ENCODE peak calls at places on chromosomes 13 and 19, in seven cellular contexts. One of them, this sample, is unnamed.

GRCh38 chr13:59477011-59477410 is 686.7 kb downstream of the DIAPH3 start:
- DNase-seq in CD8-positive, alpha-beta T cell: no peak
- DNase-seq in cardiac fibroblast: no peak
- DNase-seq in coronary artery: no peak
- DNase-seq in body of pancreas: no peak
- DNase-seq in lower leg skin: no peak
- DNase-seq in heart right ventricle: no peak
- DNase-seq in this sample: peak

GRCh38 chr19:2495651-2496316 is 19.9 kb downstream of the GADD45B start:
- DNase-seq in CD8-positive, alpha-beta T cell: no peak
- DNase-seq in cardiac fibroblast: peak
- DNase-seq in coronary artery: no peak
- DNase-seq in body of pancreas: no peak
- DNase-seq in lower leg skin: no peak
- DNase-seq in heart right ventricle: peak
- DNase-seq in this sample: no peak

GRCh38 chr19:870963-871401 is 11.5 kb downstream of the CFD start:
- DNase-seq in CD8-positive, alpha-beta T cell: no peak
- DNase-seq in cardiac fibroblast: no peak
- DNase-seq in coronary artery: no peak
- DNase-seq in body of pancreas: no peak
- DNase-seq in lower leg skin: no peak
- DNase-seq in heart right ventricle: peak
- DNase-seq in this sample: no peak

GRCh38 chr19:17846146-17846545 is 1.6 kb downstream of the JAK3 start:
- DNase-seq in CD8-positive, alpha-beta T cell: peak
- DNase-seq in cardiac fibroblast: no peak
- DNase-seq in coronary artery: no peak
- DNase-seq in body of pancreas: no peak
- DNase-seq in lower leg skin: no peak
- DNase-seq in heart right ventricle: no peak
- DNase-seq in this sample: peak

GRCh38 chr13:114078501-114079451 is 53.6 kb downstream of the RASA3 start:
- DNase-seq in CD8-positive, alpha-beta T cell: no peak
- DNase-seq in cardiac fibroblast: peak
- DNase-seq in coronary artery: no peak
- DNase-seq in body of pancreas: peak
- DNase-seq in lower leg skin: no peak
- DNase-seq in heart right ventricle: no peak
- DNase-seq in this sample: no peak

GRCh38 chr13:113129480-113129879 is 6.9 kb downstream of the F10 start:
- DNase-seq in CD8-positive, alpha-beta T cell: no peak
- DNase-seq in cardiac fibroblast: no peak
- DNase-seq in coronary artery: peak
- DNase-seq in body of pancreas: no peak
- DNase-seq in lower leg skin: no peak
- DNase-seq in heart right ventricle: no peak
- DNase-seq in this sample: no peak

GRCh38 chr13:99354371-99354951 is 47.3 kb upstream of the GPR183 start:
- DNase-seq in CD8-positive, alpha-beta T cell: no peak
- DNase-seq in cardiac fibroblast: no peak
- DNase-seq in coronary artery: no peak
- DNase-seq in body of pancreas: no peak
- DNase-seq in lower leg skin: peak
- DNase-seq in heart right ventricle: no peak
- DNase-seq in this sample: peak

GRCh38 chr13:27508802-27509201 is 58.4 kb upstream of the MTIF3 start:
- DNase-seq in CD8-positive, alpha-beta T cell: no peak
- DNase-seq in cardiac fibroblast: no peak
- DNase-seq in coronary artery: no peak
- DNase-seq in body of pancreas: no peak
- DNase-seq in lower leg skin: no peak
- DNase-seq in heart right ventricle: no peak
- DNase-seq in this sample: no peak

GRCh38 chr13:113918981-113919646 is 54.8 kb downstream of the C13orf46 start:
- DNase-seq in CD8-positive, alpha-beta T cell: no peak
- DNase-seq in cardiac fibroblast: no peak
- DNase-seq in coronary artery: peak
- DNase-seq in body of pancreas: peak
- DNase-seq in lower leg skin: peak
- DNase-seq in heart right ventricle: no peak
- DNase-seq in this sample: no peak

GRCh38 chr13:24173775-24174174 is 13.3 kb downstream of the SPATA13 start:
- DNase-seq in CD8-positive, alpha-beta T cell: no peak
- DNase-seq in cardiac fibroblast: no peak
- DNase-seq in coronary artery: no peak
- DNase-seq in body of pancreas: no peak
- DNase-seq in lower leg skin: no peak
- DNase-seq in heart right ventricle: no peak
- DNase-seq in this sample: no peak

GRCh38 chr19:44745386-44745831 is 3.1 kb upstream of the BCL3 start:
- DNase-seq in CD8-positive, alpha-beta T cell: no peak
- DNase-seq in cardiac fibroblast: peak
- DNase-seq in coronary artery: no peak
- DNase-seq in body of pancreas: no peak
- DNase-seq in lower leg skin: peak
- DNase-seq in heart right ventricle: peak
- DNase-seq in this sample: no peak
- H3K4me3 ChIP-seq in CD8-positive, alpha-beta T cell: no peak
- H3K4me3 ChIP-seq in cardiac fibroblast: no peak
- H3K4me3 ChIP-seq in coronary artery: no peak
- H3K4me3 ChIP-seq in body of pancreas: no peak
- H3K4me3 ChIP-seq in lower leg skin: no peak
- H3K4me3 ChIP-seq in heart right ventricle: no peak
- H3K4me3 ChIP-seq in this sample: no peak

GRCh38 chr13:46994492-46994891 is 97.6 kb upstream of the HTR2A start:
- DNase-seq in CD8-positive, alpha-beta T cell: no peak
- DNase-seq in cardiac fibroblast: no peak
- DNase-seq in coronary artery: no peak
- DNase-seq in body of pancreas: no peak
- DNase-seq in lower leg skin: no peak
- DNase-seq in heart right ventricle: no peak
- DNase-seq in this sample: no peak

GRCh38 chr13:46995874-46996273 is 99.0 kb upstream of the HTR2A start:
- DNase-seq in CD8-positive, alpha-beta T cell: no peak
- DNase-seq in cardiac fibroblast: no peak
- DNase-seq in coronary artery: no peak
- DNase-seq in body of pancreas: no peak
- DNase-seq in lower leg skin: no peak
- DNase-seq in heart right ventricle: no peak
- DNase-seq in this sample: peak

GRCh38 chr13:46996316-46996715 is 99.5 kb upstream of the HTR2A start:
- DNase-seq in CD8-positive, alpha-beta T cell: no peak
- DNase-seq in cardiac fibroblast: no peak
- DNase-seq in coronary artery: no peak
- DNase-seq in body of pancreas: no peak
- DNase-seq in lower leg skin: no peak
- DNase-seq in heart right ventricle: no peak
- DNase-seq in this sample: peak

DNA sequence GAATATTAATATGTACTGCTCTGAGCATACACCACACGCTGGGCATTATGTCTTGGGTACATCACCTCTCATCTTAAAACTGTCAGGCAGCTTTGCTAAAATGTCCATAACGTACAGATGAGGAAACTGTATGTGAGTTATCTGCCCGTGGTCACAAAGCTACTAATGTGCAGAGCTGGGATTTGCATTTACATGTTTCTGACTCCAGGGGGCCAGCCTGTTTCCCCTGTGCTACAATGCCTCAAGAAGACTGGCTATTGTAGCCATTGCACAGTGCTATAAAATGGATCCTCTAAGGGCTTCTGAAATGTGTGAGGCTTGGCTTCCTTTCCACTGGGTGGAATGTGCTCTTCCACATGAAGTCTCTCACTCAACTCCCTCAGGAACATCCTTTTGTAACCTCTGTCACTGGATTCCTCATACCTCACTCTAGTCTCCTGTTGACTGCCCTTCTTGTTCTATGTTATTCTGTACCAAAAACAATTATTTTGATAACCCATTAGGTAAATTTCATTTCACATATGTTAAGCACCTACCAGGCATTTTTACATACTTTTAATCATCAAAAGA is 95.6 kb upstream of the HTR2A start:
- DNase-seq in CD8-positive, alpha-beta T cell: no peak
- DNase-seq in cardiac fibroblast: peak
- DNase-seq in coronary artery: no peak
- DNase-seq in body of pancreas: no peak
- DNase-seq in lower leg skin: no peak
- DNase-seq in heart right ventricle: no peak
- DNase-seq in this sample: peak
- TF ChIP-seq CTCF in CD8-positive, alpha-beta T cell: no peak
- TF ChIP-seq CTCF in cardiac fibroblast: peak
- TF ChIP-seq CTCF in coronary artery: no peak
- TF ChIP-seq CTCF in body of pancreas: no peak
- TF ChIP-seq CTCF in lower leg skin: no peak
- TF ChIP-seq CTCF in heart right ventricle: no peak
- TF ChIP-seq CTCF in this sample: peak

GRCh38 chr13:68051910-68052309 is 821.8 kb upstream of the PCDH9 start:
- DNase-seq in CD8-positive, alpha-beta T cell: no peak
- DNase-seq in cardiac fibroblast: no peak
- DNase-seq in coronary artery: no peak
- DNase-seq in body of pancreas: no peak
- DNase-seq in lower leg skin: no peak
- DNase-seq in heart right ventricle: no peak
- DNase-seq in this sample: no peak
- H3K4me3 ChIP-seq in CD8-positive, alpha-beta T cell: no peak
- H3K4me3 ChIP-seq in cardiac fibroblast: no peak
- H3K4me3 ChIP-seq in coronary artery: no peak
- H3K4me3 ChIP-seq in body of pancreas: no peak
- H3K4me3 ChIP-seq in lower leg skin: no peak
- H3K4me3 ChIP-seq in heart right ventricle: no peak
- H3K4me3 ChIP-seq in this sample: no peak

DNA sequence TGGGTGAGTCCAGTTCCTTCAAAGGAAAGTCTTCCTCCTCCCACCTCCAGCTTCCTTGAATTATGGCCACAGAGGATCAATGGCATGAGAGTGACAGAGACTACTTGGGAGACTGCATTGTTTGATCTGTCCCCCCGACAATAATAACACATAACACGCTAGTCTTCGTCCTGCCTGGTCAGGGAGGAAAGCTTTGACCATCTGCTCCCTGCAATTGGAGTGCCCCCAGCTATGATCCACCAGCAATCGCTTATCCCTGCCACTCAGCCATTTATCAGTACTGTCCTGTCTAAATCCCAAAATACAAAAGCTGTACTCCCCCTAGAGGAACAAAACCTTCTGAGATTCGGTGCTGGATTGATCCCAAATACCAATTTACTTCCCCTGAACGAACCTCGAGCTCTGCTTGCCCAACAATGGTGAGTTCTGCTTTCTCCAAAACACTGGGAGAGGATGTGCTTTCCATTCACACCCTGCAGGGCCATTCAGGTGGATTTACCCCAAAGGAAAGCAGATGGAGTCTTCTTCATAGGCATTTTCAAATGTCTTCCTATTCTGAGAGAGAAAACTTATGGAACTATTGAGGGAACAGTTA is 466.7 kb downstream of the TSHZ3 start:
- DNase-seq in CD8-positive, alpha-beta T cell: no peak
- DNase-seq in cardiac fibroblast: no peak
- DNase-seq in coronary artery: peak
- DNase-seq in body of pancreas: no peak
- DNase-seq in lower leg skin: no peak
- DNase-seq in heart right ventricle: no peak
- DNase-seq in this sample: no peak
- TF ChIP-seq CTCF in CD8-positive, alpha-beta T cell: no peak
- TF ChIP-seq CTCF in cardiac fibroblast: no peak
- TF ChIP-seq CTCF in coronary artery: no peak
- TF ChIP-seq CTCF in body of pancreas: no peak
- TF ChIP-seq CTCF in lower leg skin: no peak
- TF ChIP-seq CTCF in heart right ventricle: peak
- TF ChIP-seq CTCF in this sample: no peak

GRCh38 chr19:6833166-6833790 is 54.1 kb upstream of the ADGRE1 start:
- DNase-seq in CD8-positive, alpha-beta T cell: no peak
- DNase-seq in cardiac fibroblast: no peak
- DNase-seq in coronary artery: no peak
- DNase-seq in body of pancreas: no peak
- DNase-seq in lower leg skin: no peak
- DNase-seq in heart right ventricle: no peak
- DNase-seq in this sample: no peak

GRCh38 chr19:6834433-6834832 is 52.9 kb upstream of the ADGRE1 start:
- DNase-seq in CD8-positive, alpha-beta T cell: no peak
- DNase-seq in cardiac fibroblast: no peak
- DNase-seq in coronary artery: no peak
- DNase-seq in body of pancreas: no peak
- DNase-seq in lower leg skin: no peak
- DNase-seq in heart right ventricle: no peak
- DNase-seq in this sample: no peak

GRCh38 chr19:6835501-6835900 is 51.9 kb upstream of the ADGRE1 start:
- DNase-seq in CD8-positive, alpha-beta T cell: no peak
- DNase-seq in cardiac fibroblast: no peak
- DNase-seq in coronary artery: no peak
- DNase-seq in body of pancreas: no peak
- DNase-seq in lower leg skin: no peak
- DNase-seq in heart right ventricle: no peak
- DNase-seq in this sample: no peak

GRCh38 chr19:6838062-6838655 is 49.2 kb upstream of the ADGRE1 start:
- DNase-seq in CD8-positive, alpha-beta T cell: no peak
- DNase-seq in cardiac fibroblast: no peak
- DNase-seq in coronary artery: no peak
- DNase-seq in body of pancreas: no peak
- DNase-seq in lower leg skin: no peak
- DNase-seq in heart right ventricle: no peak
- DNase-seq in this sample: no peak

GRCh38 chr19:6837525-6837924 is 49.9 kb upstream of the ADGRE1 start:
- DNase-seq in CD8-positive, alpha-beta T cell: no peak
- DNase-seq in cardiac fibroblast: no peak
- DNase-seq in coronary artery: no peak
- DNase-seq in body of pancreas: no peak
- DNase-seq in lower leg skin: no peak
- DNase-seq in heart right ventricle: no peak
- DNase-seq in this sample: no peak
- H3K4me3 ChIP-seq in CD8-positive, alpha-beta T cell: no peak
- H3K4me3 ChIP-seq in cardiac fibroblast: no peak
- H3K4me3 ChIP-seq in coronary artery: no peak
- H3K4me3 ChIP-seq in body of pancreas: no peak
- H3K4me3 ChIP-seq in lower leg skin: no peak
- H3K4me3 ChIP-seq in heart right ventricle: no peak
- H3K4me3 ChIP-seq in this sample: no peak

GRCh38 chr13:95153647-95154405 is 147.4 kb downstream of the ABCC4 start:
- DNase-seq in CD8-positive, alpha-beta T cell: no peak
- DNase-seq in cardiac fibroblast: peak
- DNase-seq in coronary artery: no peak
- DNase-seq in body of pancreas: no peak
- DNase-seq in lower leg skin: no peak
- DNase-seq in heart right ventricle: no peak
- DNase-seq in this sample: no peak

GRCh38 chr13:95156208-95156607 is 145.0 kb downstream of the ABCC4 start:
- DNase-seq in CD8-positive, alpha-beta T cell: no peak
- DNase-seq in cardiac fibroblast: peak
- DNase-seq in coronary artery: no peak
- DNase-seq in body of pancreas: no peak
- DNase-seq in lower leg skin: no peak
- DNase-seq in heart right ventricle: no peak
- DNase-seq in this sample: no peak

GRCh38 chr13:95155504-95155903 is 145.7 kb downstream of the ABCC4 start:
- DNase-seq in CD8-positive, alpha-beta T cell: no peak
- DNase-seq in cardiac fibroblast: no peak
- DNase-seq in coronary artery: no peak
- DNase-seq in body of pancreas: no peak
- DNase-seq in lower leg skin: no peak
- DNase-seq in heart right ventricle: no peak
- DNase-seq in this sample: no peak

GRCh38 chr13:95154441-95154886 is 146.8 kb downstream of the ABCC4 start:
- DNase-seq in CD8-positive, alpha-beta T cell: no peak
- DNase-seq in cardiac fibroblast: peak
- DNase-seq in coronary artery: no peak
- DNase-seq in body of pancreas: no peak
- DNase-seq in lower leg skin: no peak
- DNase-seq in heart right ventricle: no peak
- DNase-seq in this sample: no peak

GRCh38 chr13:95155093-95155492 is 146.2 kb downstream of the ABCC4 start:
- DNase-seq in CD8-positive, alpha-beta T cell: no peak
- DNase-seq in cardiac fibroblast: peak
- DNase-seq in coronary artery: no peak
- DNase-seq in body of pancreas: no peak
- DNase-seq in lower leg skin: no peak
- DNase-seq in heart right ventricle: no peak
- DNase-seq in this sample: no peak
- TF ChIP-seq CTCF in CD8-positive, alpha-beta T cell: no peak
- TF ChIP-seq CTCF in cardiac fibroblast: no peak
- TF ChIP-seq CTCF in coronary artery: no peak
- TF ChIP-seq CTCF in body of pancreas: no peak
- TF ChIP-seq CTCF in lower leg skin: no peak
- TF ChIP-seq CTCF in heart right ventricle: no peak
- TF ChIP-seq CTCF in this sample: no peak

This sample was measured in GM12865.